ENCODE peak calls at places on chromosomes 1 and 21, in five cellular contexts. One of them, this sample, is unnamed.

GRCh38 chr1:240237305-240237721 is 145.6 kb downstream of the FMN2 start:
- DNase-seq in tibial artery: no peak
- DNase-seq in kidney: no peak
- DNase-seq in mucosa of descending colon: no peak
- DNase-seq in IMR-90: peak; percentile 65
- DNase-seq in this sample: no peak

GRCh38 chr1:24898909-24899439 is 31.1 kb downstream of the RUNX3 start:
- DNase-seq in tibial artery: no peak
- DNase-seq in kidney: peak; percentile 55
- DNase-seq in mucosa of descending colon: no peak
- DNase-seq in IMR-90: no peak
- DNase-seq in this sample: no peak

GRCh38 chr1:20552728-20553571 is 577 bp downstream of the FAM43B start:
- DNase-seq in tibial artery: no peak
- DNase-seq in kidney: peak; percentile 79
- DNase-seq in mucosa of descending colon: no peak
- DNase-seq in IMR-90: peak; percentile 11
- DNase-seq in this sample: no peak

GRCh38 chr1:111604931-111605330 is 14.7 kb upstream of the RAP1A start:
- DNase-seq in tibial artery: no peak
- DNase-seq in kidney: no peak
- DNase-seq in mucosa of descending colon: no peak
- DNase-seq in IMR-90: peak; percentile 72
- DNase-seq in this sample: no peak

GRCh38 chr1:35656863-35657232 is 15.5 kb upstream of the PSMB2 start:
- DNase-seq in tibial artery: no peak
- DNase-seq in kidney: no peak
- DNase-seq in mucosa of descending colon: no peak
- DNase-seq in IMR-90: peak; percentile 28
- DNase-seq in this sample: no peak

GRCh38 chr1:8660455-8660854 is 157.0 kb downstream of the RERE start:
- DNase-seq in tibial artery: peak; percentile 59
- DNase-seq in kidney: no peak
- DNase-seq in mucosa of descending colon: no peak
- DNase-seq in IMR-90: peak; percentile 94
- DNase-seq in this sample: no peak

GRCh38 chr1:47797555-47797954 is 199.6 kb downstream of the TRABD2B start:
- DNase-seq in tibial artery: no peak
- DNase-seq in kidney: no peak
- DNase-seq in mucosa of descending colon: no peak
- DNase-seq in IMR-90: no peak
- DNase-seq in this sample: no peak

GRCh38 chr1:224433041-224433670 is 1.4 kb downstream of the WDR26 start:
- DNase-seq in tibial artery: peak; percentile 51
- DNase-seq in kidney: peak; percentile 76
- DNase-seq in mucosa of descending colon: peak; percentile 48
- DNase-seq in IMR-90: no peak
- DNase-seq in this sample: no peak

GRCh38 chr1:212188599-212189351 is 96.4 kb upstream of the PPP2R5A start:
- DNase-seq in tibial artery: no peak
- DNase-seq in kidney: no peak
- DNase-seq in mucosa of descending colon: no peak
- DNase-seq in IMR-90: no peak
- DNase-seq in this sample: no peak

GRCh38 chr21:29080454-29080930 is 7.0 kb upstream of the CCT8 start:
- DNase-seq in tibial artery: no peak
- DNase-seq in kidney: no peak
- DNase-seq in mucosa of descending colon: no peak
- DNase-seq in IMR-90: peak; percentile 37
- DNase-seq in this sample: no peak

GRCh38 chr1:19317126-19317910 is 5.2 kb downstream of the SLC66A1 start:
- DNase-seq in tibial artery: no peak
- DNase-seq in kidney: no peak
- DNase-seq in mucosa of descending colon: no peak
- DNase-seq in IMR-90: no peak
- DNase-seq in this sample: no peak

GRCh38 chr1:156431366-156432108 is 62.5 kb downstream of the RHBG start:
- DNase-seq in tibial artery: no peak
- DNase-seq in kidney: no peak
- DNase-seq in mucosa of descending colon: no peak
- DNase-seq in IMR-90: no peak
- DNase-seq in this sample: no peak

DNA sequence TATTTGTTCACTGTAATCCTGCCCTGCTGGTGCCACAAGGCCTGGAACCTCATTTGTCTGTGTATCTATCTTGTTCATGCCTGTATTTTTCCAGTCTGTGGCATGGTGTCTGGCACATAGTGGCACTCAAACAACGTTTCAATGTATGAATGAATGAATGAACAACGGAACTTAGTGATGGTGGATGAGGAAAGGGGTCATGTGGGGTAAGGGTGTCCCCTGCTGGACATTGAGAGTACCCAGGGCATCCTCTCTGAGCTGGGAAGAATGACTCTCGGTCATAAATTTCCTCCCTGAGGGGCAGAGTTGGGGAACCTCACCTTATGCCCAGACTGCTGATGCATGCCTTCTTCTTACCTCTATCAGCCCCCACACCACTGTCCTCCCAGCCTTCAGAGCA is 18.9 kb upstream of the ZNF683 start:
- DNase-seq in tibial artery: no peak
- DNase-seq in kidney: no peak
- DNase-seq in mucosa of descending colon: peak; percentile 10
- DNase-seq in IMR-90: peak; percentile 59
- DNase-seq in this sample: no peak
- TF ChIP-seq CTCF in tibial artery: no peak
- TF ChIP-seq CTCF in kidney: peak; percentile 29
- TF ChIP-seq CTCF in mucosa of descending colon: no peak
- TF ChIP-seq CTCF in IMR-90: peak; percentile 90
- TF ChIP-seq CTCF in this sample: peak; percentile 42

GRCh38 chr1:164443836-164444235 is 115.1 kb upstream of the PBX1 start:
- DNase-seq in tibial artery: no peak
- DNase-seq in kidney: no peak
- DNase-seq in mucosa of descending colon: no peak
- DNase-seq in IMR-90: no peak
- DNase-seq in this sample: no peak

GRCh38 chr1:164446020-164446419 is 113.0 kb upstream of the PBX1 start:
- DNase-seq in tibial artery: no peak
- DNase-seq in kidney: no peak
- DNase-seq in mucosa of descending colon: no peak
- DNase-seq in IMR-90: no peak
- DNase-seq in this sample: no peak

GRCh38 chr1:164443166-164443565 is 115.8 kb upstream of the PBX1 start:
- DNase-seq in tibial artery: no peak
- DNase-seq in kidney: no peak
- DNase-seq in mucosa of descending colon: no peak
- DNase-seq in IMR-90: no peak
- DNase-seq in this sample: no peak

DNA sequence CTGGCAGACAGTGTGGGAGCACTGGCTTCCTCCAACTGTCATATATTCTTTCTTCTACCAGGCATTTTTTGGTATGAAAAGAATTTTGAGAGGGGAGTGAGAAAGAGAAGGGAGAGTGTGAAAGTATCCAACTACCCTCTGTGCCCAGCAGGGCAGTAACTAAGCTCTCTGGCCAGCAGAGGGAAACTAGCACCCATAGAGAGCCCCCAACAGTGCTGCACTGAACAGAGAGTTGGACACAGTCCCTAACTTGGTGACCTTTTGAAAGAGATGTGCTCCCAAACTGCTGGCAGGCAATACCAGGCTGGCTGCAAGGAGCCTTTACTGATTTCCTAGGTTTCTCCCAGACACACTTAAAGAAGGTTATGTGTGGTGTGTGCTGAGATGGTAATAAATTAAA is 118.8 kb upstream of the PBX1 start:
- DNase-seq in tibial artery: no peak
- DNase-seq in kidney: no peak
- DNase-seq in mucosa of descending colon: peak; percentile 6
- DNase-seq in IMR-90: no peak
- DNase-seq in this sample: no peak
- TF ChIP-seq CTCF in tibial artery: peak; percentile 54
- TF ChIP-seq CTCF in kidney: no peak
- TF ChIP-seq CTCF in mucosa of descending colon: no peak
- TF ChIP-seq CTCF in IMR-90: peak; percentile 31
- TF ChIP-seq CTCF in this sample: peak; percentile 36

DNA sequence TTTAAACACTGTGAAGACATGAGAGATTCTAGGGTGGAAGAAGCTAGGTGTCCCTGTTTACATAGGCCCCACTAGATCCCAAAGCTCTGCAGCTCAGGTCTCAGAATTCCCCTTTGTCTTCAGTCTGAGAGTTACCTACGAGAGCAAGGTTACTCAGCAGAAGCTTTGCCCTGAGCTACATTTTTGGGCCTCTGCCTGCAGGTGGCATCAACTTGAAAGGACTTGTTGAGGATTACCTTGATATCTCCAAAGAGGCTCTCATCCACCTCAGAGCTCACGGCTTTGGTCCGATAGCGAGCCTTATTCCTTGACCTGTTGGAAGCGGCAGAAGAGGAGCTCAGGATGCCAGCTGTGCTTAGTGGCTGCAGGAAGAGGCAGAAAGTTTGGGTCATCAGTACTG is 7.0 kb downstream of the CFAP45 start:
- DNase-seq in tibial artery: no peak
- DNase-seq in kidney: no peak
- DNase-seq in mucosa of descending colon: peak; percentile 42
- DNase-seq in IMR-90: no peak
- DNase-seq in this sample: no peak
- TF ChIP-seq CTCF in tibial artery: no peak
- TF ChIP-seq CTCF in kidney: peak; percentile 3
- TF ChIP-seq CTCF in mucosa of descending colon: no peak
- TF ChIP-seq CTCF in IMR-90: no peak
- TF ChIP-seq CTCF in this sample: no peak

GRCh38 chr1:197869502-197869890 is 32.9 kb upstream of the C1orf53 start:
- DNase-seq in tibial artery: no peak
- DNase-seq in kidney: no peak
- DNase-seq in mucosa of descending colon: no peak
- DNase-seq in IMR-90: no peak
- DNase-seq in this sample: no peak

GRCh38 chr1:197865809-197866208 is 36.6 kb upstream of the C1orf53 start:
- DNase-seq in tibial artery: no peak
- DNase-seq in kidney: no peak
- DNase-seq in mucosa of descending colon: no peak
- DNase-seq in IMR-90: no peak
- DNase-seq in this sample: no peak

DNA sequence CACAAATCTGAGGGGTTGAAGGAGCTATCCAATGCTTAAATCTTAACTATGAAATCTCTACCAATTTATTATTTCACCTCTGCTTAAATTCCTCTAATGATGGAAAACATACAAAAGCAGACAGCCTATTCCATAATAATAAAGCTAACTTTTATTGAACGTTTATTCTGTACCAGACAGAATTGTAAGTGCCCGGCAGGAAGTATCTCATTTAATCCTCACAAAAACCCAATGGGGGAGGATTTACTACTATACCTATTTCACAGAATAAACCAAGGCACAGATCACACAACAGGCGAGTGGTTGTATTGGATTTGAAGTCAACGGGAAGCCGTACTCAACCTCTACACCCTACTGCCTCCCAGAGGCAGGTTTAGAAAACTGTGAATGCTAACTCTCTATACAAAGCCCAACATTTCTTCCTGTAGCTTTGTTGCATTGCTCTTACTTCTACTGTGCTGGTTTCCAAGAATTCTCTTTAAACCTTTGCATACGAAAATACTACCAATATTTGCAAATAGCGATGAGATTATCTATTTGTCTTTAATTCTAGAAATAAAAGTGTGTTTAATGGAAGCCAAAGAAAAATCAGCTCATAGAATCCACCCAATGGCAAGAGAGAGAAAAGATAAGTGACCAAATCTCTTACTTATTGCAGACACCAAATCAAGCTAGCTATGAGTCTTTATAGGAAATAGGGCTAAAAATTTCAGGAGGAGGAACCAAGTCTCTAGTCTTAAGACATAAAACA is 33.5 kb upstream of the C1orf53 start:
- DNase-seq in tibial artery: no peak
- DNase-seq in kidney: no peak
- DNase-seq in mucosa of descending colon: peak; percentile 69
- DNase-seq in IMR-90: peak; percentile 70
- DNase-seq in this sample: no peak
- TF ChIP-seq CTCF in tibial artery: peak; percentile 53
- TF ChIP-seq CTCF in kidney: peak; percentile 60
- TF ChIP-seq CTCF in mucosa of descending colon: peak; percentile 35
- TF ChIP-seq CTCF in IMR-90: peak; percentile 80
- TF ChIP-seq CTCF in this sample: peak; percentile 62

GRCh38 chr1:63917571-63918394 is 144.0 kb downstream of the ROR1 start:
- DNase-seq in tibial artery: no peak
- DNase-seq in kidney: no peak
- DNase-seq in mucosa of descending colon: no peak
- DNase-seq in IMR-90: peak; percentile 21
- DNase-seq in this sample: no peak
- TF ChIP-seq CTCF in tibial artery: peak; percentile 14
- TF ChIP-seq CTCF in kidney: peak; percentile 4
- TF ChIP-seq CTCF in mucosa of descending colon: no peak
- TF ChIP-seq CTCF in IMR-90: peak; percentile 17
- TF ChIP-seq CTCF in this sample: peak; percentile 8

DNA sequence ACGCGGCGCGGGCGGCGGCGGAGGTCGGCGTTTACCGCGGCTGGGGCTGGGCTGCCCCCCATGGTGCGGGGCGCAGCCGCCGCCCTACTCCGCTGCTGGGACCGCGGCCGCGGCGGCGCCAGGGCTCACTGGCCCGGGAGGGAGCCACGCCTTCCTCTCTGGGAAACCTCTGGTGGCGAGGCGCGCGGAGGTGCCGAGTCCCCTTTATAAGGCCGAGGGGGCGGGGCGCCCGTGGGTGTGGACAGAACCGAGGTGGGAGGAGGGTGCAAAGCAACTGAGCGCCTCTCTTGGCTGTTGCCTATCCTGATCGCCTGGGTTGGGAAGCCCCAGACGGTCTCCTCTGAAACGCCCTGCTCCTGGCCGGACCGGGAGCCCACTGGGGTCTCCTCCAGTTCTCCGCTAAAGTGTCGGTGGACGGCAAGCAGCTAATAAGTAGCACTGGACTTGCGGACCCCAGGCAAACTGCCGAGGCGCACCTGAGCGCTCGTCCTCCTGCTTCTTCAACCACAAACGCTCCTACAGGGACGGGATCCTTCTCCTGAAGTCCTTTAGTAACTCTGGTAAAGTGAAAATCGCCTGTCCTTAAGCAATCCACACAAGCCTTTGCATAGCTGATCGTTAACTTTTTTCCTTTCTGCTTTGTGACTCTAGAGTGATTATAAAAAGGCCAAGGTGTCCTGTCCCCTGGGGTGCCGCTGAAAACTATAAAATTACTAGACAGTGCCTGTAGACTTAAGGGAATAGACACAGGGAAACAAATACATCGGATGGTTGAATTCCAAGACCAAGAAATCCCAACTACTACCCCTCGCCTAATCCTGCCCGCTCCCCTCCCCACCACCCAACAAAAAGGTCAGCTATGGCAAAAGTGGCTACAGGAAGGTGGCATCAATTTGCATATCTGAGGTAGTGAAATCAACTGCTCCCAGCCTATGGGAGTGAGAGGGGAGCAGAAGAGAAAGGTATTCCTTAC is at the start of gene PTGER3:
- DNase-seq in tibial artery: peak; percentile 73
- DNase-seq in kidney: peak; percentile 90
- DNase-seq in mucosa of descending colon: peak; percentile 79
- DNase-seq in IMR-90: no peak
- DNase-seq in this sample: peak; percentile 88
- TF ChIP-seq CTCF in tibial artery: no peak
- TF ChIP-seq CTCF in kidney: no peak
- TF ChIP-seq CTCF in mucosa of descending colon: no peak
- TF ChIP-seq CTCF in IMR-90: no peak
- TF ChIP-seq CTCF in this sample: no peak